ENCODE peak calls at places on chromosomes 5 and 9, in nine cellular contexts. C is skeletal muscle cell; X is fibroblast of pulmonary artery; V is NCI-H2029 treated with DMSO at 0.1 percent for 48 hours; A is CD8-positive, alpha-beta T cell; R is activated naive CD4-positive, alpha-beta T cell treated with anti-CD3 and anti-CD28 coated beads, Interleukin-2, amount 10 ng/mL, durations not matched to agents 7 days and 5 days; G is MM.1S; E is stimulated activated CD4-positive, alpha-beta T cell treated with anti-CD3 and anti-CD28 coated beads, Interleukin-12 subunit alpha, Interleukin-12 subunit beta, amount 100 ng/mL, for 4 hours; B is endodermal cell. H is an unnamed sample.
A peak's percentile ranks its signal among the peaks of the same experiment; 100 is the strongest.

GRCh38 chr5:80554646-80555045 is 15.4 kb downstream of the ANKRD34B start:
- DNase-seq in C (no peak), X (no peak), V (no peak), A (no peak), R (no peak), G (no peak), E (no peak), B (peak; percentile 85), H (no peak)

GRCh38 chr5:45521067-45521466 is 175.1 kb downstream of the HCN1 start:
- DNase-seq in C (no peak), X (peak; percentile 29), V (peak; percentile 31), A (no peak), R (no peak), G (peak; percentile 62), E (no peak), B (peak; percentile 88), H (no peak)

GRCh38 chr5:139014726-139015125 is 139.6 kb upstream of the LRRTM2 start:
- DNase-seq in C (peak; percentile 55), X (peak; percentile 80), V (no peak), A (no peak), R (no peak), G (no peak), E (no peak), B (no peak), H (no peak)

GRCh38 chr5:173281910-173282309 is 46.3 kb downstream of the STC2 start:
- DNase-seq in C (no peak), X (peak; percentile 36), V (no peak), A (no peak), R (no peak), G (no peak), E (no peak), B (peak; percentile 86), H (no peak)

GRCh38 chr5:32388429-32389111 is 56.0 kb downstream of the ZFR start:
- DNase-seq in C (peak; percentile 17), X (peak; percentile 82), V (no peak), A (no peak), R (no peak), G (no peak), E (no peak), B (no peak), H (no peak)

GRCh38 chr5:168726342-168726741 is 147.2 kb upstream of the PANK3 start:
- DNase-seq in C (no peak), X (no peak), V (no peak), A (no peak), R (no peak), G (no peak), E (no peak), B (no peak), H (no peak)

GRCh38 chr9:131791532-131792254 is 51.8 kb upstream of the RAPGEF1 start:
- DNase-seq in C (no peak), X (no peak), V (no peak), A (no peak), R (no peak), G (no peak), E (no peak), B (no peak), H (no peak)

GRCh38 chr9:86983260-86984255 is 36.3 kb upstream of the GAS1 start:
- DNase-seq in C (peak; percentile 97), X (peak; percentile 99), V (no peak), A (no peak), R (no peak), G (no peak), E (no peak), B (no peak), H (no peak)

GRCh38 chr9:23731373-23731772 is 94.7 kb downstream of the ELAVL2 start:
- DNase-seq in C (no peak), X (no peak), V (no peak), A (no peak), R (no peak), G (no peak), E (no peak), B (no peak), H (no peak)

GRCh38 chr5:112238473-112238872 is 180.6 kb downstream of the EPB41L4A start:
- DNase-seq in C (no peak), X (no peak), V (no peak), A (no peak), R (no peak), G (peak; percentile 47), E (no peak), B (no peak), H (no peak)

GRCh38 chr9:90884178-90884577 is 82.6 kb downstream of the SYK start:
- DNase-seq in C (no peak), X (no peak), V (no peak), A (no peak), R (no peak), G (no peak), E (no peak), B (no peak), H (no peak)

GRCh38 chr5:40776658-40776977 is 20.9 kb upstream of the TTC33 start:
- DNase-seq in C (no peak), X (no peak), V (no peak), A (no peak), R (no peak), G (no peak), E (no peak), B (no peak), H (no peak)

GRCh38 chr5:43663916-43664315 is 60.9 kb downstream of the NNT start:
- DNase-seq in C (no peak), X (no peak), V (no peak), A (no peak), R (no peak), G (no peak), E (no peak), B (no peak), H (no peak)

GRCh38 chr5:122421379-122422081 is 109.5 kb downstream of the SNCAIP start:
- DNase-seq in C (no peak), X (no peak), V (no peak), A (no peak), R (no peak), G (peak; percentile 87), E (no peak), B (no peak), H (no peak)

GRCh38 chr9:120308495-120308894 is 271.5 kb downstream of the CDK5RAP2 start:
- DNase-seq in C (no peak), X (no peak), V (no peak), A (no peak), R (no peak), G (no peak), E (no peak), B (peak; percentile 66), H (no peak)

GRCh38 chr5:136079195-136079985 is 50.6 kb downstream of the TGFBI start:
- DNase-seq in C (no peak), X (no peak), V (no peak), A (no peak), R (no peak), G (no peak), E (no peak), B (peak; percentile 81), H (no peak)

GRCh38 chr5:112142769-112143270 is 276.3 kb downstream of the EPB41L4A start:
- DNase-seq in C (no peak), X (peak; percentile 92), V (peak; percentile 81), A (no peak), R (no peak), G (no peak), E (no peak), B (no peak), H (no peak)

GRCh38 chr5:58680503-58680902 is 97.6 kb downstream of the RAB3C start:
- DNase-seq in C (no peak), X (no peak), V (no peak), A (no peak), R (no peak), G (no peak), E (no peak), B (no peak), H (no peak)

GRCh38 chr9:27835746-27836145 is 262.5 kb upstream of the C9orf72 start:
- DNase-seq in C (no peak), X (no peak), V (no peak), A (no peak), R (no peak), G (no peak), E (no peak), B (no peak), H (no peak)

GRCh38 chr9:115978739-115979138 is 174.9 kb upstream of the PAPPA start:
- DNase-seq in C (no peak), X (peak; percentile 64), V (peak; percentile 13), A (no peak), R (no peak), G (no peak), E (no peak), B (no peak), H (no peak)

GRCh38 chr5:1793301-1793740 is 6.3 kb downstream of the MRPL36 start:
- DNase-seq in C (peak; percentile 56), X (peak; percentile 21), V (no peak), A (no peak), R (peak; percentile 28), G (peak; percentile 17), E (peak; percentile 21), B (no peak), H (no peak)

GRCh38 chr5:76691470-76692273 is 24.3 kb upstream of the F2R start:
- DNase-seq in C (peak; percentile 67), X (peak; percentile 57), V (no peak), A (no peak), R (no peak), G (no peak), E (no peak), B (no peak), H (no peak)

GRCh38 chr9:126864771-126865170 is 4.3 kb downstream of the ZBTB34 start:
- DNase-seq in C (no peak), X (no peak), V (no peak), A (no peak), R (no peak), G (no peak), E (no peak), B (no peak), H (no peak)

GRCh38 chr5:15737882-15738677 is 238.1 kb downstream of the FBXL7 start:
- DNase-seq in C (no peak), X (peak; percentile 24), V (no peak), A (no peak), R (no peak), G (no peak), E (no peak), B (no peak), H (no peak)

H was measured in head of caudate nucleus.